ENCODE peak calls at places on chromosomes 2 and 18, in ten cellular contexts. O is mucosa of descending colon; L is HAP-1; U is GM23248; P is fibroblast of lung; N is CD8-positive, alpha-beta memory T cell; F is cardiac muscle cell; X is lung; W is PC-9; Q is PC-3. J is an unnamed sample. For H3K9me3, the result is how much of the 10 kb centered on the place peaks cover.

GRCh38 chr2:36376319-36376765 is 20.8 kb downstream of the CRIM1 start:
- DNase-seq in O (peak), L (peak), U (peak), P (peak), N (no peak), F (peak), X (peak), W (peak), Q (peak), J (no peak)

GRCh38 chr2:239177908-239178307 is 222.9 kb downstream of the HDAC4 start:
- DNase-seq in O (no peak), L (no peak), U (no peak), P (no peak), N (no peak), F (no peak), X (no peak), W (no peak), Q (no peak), J (no peak)

GRCh38 chr2:161555826-161556225 is 68.4 kb upstream of the SLC4A10 start:
- DNase-seq in O (no peak), L (no peak), U (no peak), P (no peak), N (no peak), F (no peak), X (no peak), W (no peak), Q (no peak), J (no peak)

GRCh38 chr2:158211516-158211915 is 109.8 kb downstream of the UPP2 start:
- DNase-seq in O (no peak), L (no peak), U (peak), P (peak), N (no peak), F (no peak), X (no peak), W (no peak), Q (peak), J (no peak)

GRCh38 chr2:131419447-131419846 is 55.5 kb upstream of the RAB6D start:
- DNase-seq in O (no peak), L (peak), U (peak), P (no peak), N (no peak), F (peak), X (no peak), W (no peak), Q (no peak), J (no peak)

GRCh38 chr18:58813821-58814220 is 50.9 kb upstream of the ZNF532 start:
- DNase-seq in O (no peak), L (no peak), U (no peak), P (no peak), N (no peak), F (no peak), X (no peak), W (no peak), Q (no peak), J (no peak)

GRCh38 chr18:52963481-52963880 is 623.5 kb downstream of the DCC start:
- DNase-seq in O (no peak), L (no peak), U (no peak), P (no peak), N (no peak), F (no peak), X (no peak), W (no peak), Q (no peak), J (no peak)

GRCh38 chr2:181680937-181681811 is 857 bp upstream of the NEUROD1 start:
- DNase-seq in O (no peak), L (no peak), U (no peak), P (no peak), N (no peak), F (no peak), X (no peak), W (no peak), Q (no peak), J (no peak)

GRCh38 chr18:22685788-22686187 is 247.3 kb upstream of the RBBP8 start:
- DNase-seq in O (no peak), L (no peak), U (no peak), P (no peak), N (no peak), F (no peak), X (no peak), W (no peak), Q (no peak), J (no peak)

GRCh38 chr2:224410946-224411561 is 9.1 kb upstream of the FAM124B start:
- DNase-seq in O (no peak), L (no peak), U (peak), P (no peak), N (no peak), F (peak), X (no peak), W (no peak), Q (peak), J (no peak)

GRCh38 chr2:30422437-30422805 is 24.6 kb upstream of the LCLAT1 start:
- DNase-seq in O (peak), L (peak), U (peak), P (no peak), N (peak), F (peak), X (no peak), W (no peak), Q (peak), J (peak)

GRCh38 chr2:203797363-203798111 is 70.0 kb upstream of the CTLA4 start:
- DNase-seq in O (no peak), L (no peak), U (peak), P (no peak), N (no peak), F (no peak), X (no peak), W (no peak), Q (no peak), J (no peak)

GRCh38 chr18:41938445-41938844 is 16.6 kb upstream of the PIK3C3 start:
- DNase-seq in O (no peak), L (no peak), U (peak), P (peak), N (no peak), F (peak), X (no peak), W (no peak), Q (peak), J (no peak)

GRCh38 chr18:65352183-65352582 is 398.6 kb upstream of the CDH7 start:
- DNase-seq in O (no peak), L (no peak), U (no peak), P (peak), N (no peak), F (no peak), X (no peak), W (no peak), Q (peak), J (no peak)

GRCh38 chr2:133342283-133342895 is 225.9 kb downstream of the NCKAP5 start:
- DNase-seq in O (no peak), L (peak), U (no peak), P (no peak), N (no peak), F (no peak), X (no peak), W (no peak), Q (no peak), J (no peak)

GRCh38 chr2:46876741-46877384 is 38.7 kb downstream of the MCFD2 start:
- DNase-seq in O (peak), L (peak), U (peak), P (peak), N (no peak), F (peak), X (no peak), W (peak), Q (peak), J (peak)

GRCh38 chr2:71531522-71532047 is 78.2 kb downstream of the DYSF start:
- DNase-seq in O (no peak), L (no peak), U (peak), P (no peak), N (no peak), F (peak), X (no peak), W (no peak), Q (peak), J (no peak)

GRCh38 chr2:24024018-24024417 is 14.1 kb downstream of the MFSD2B start:
- DNase-seq in O (no peak), L (no peak), U (peak), P (peak), N (no peak), F (peak), X (no peak), W (no peak), Q (no peak), J (no peak)

GRCh38 chr2:10810175-10811161 is 2.1 kb downstream of the PDIA6 start:
- DNase-seq in O (no peak), L (no peak), U (peak), P (peak), N (no peak), F (peak), X (no peak), W (no peak), Q (peak), J (no peak)

GRCh38 chr18:69580107-69580506 is 179.4 kb downstream of the DOK6 start:
- DNase-seq in O (no peak), L (no peak), U (peak), P (peak), N (no peak), F (peak), X (no peak), W (no peak), Q (no peak), J (no peak)

GRCh38 chr18:24054130-24054529 is 39.6 kb downstream of the TTC39C start:
- DNase-seq in O (no peak), L (no peak), U (peak), P (peak), N (no peak), F (peak), X (no peak), W (no peak), Q (no peak), J (no peak)

GRCh38 chr2:30800159-30800558 is 7.1 kb downstream of the CAPN13 start:
- DNase-seq in O (no peak), L (no peak), U (no peak), P (no peak), N (no peak), F (no peak), X (no peak), W (no peak), Q (no peak), J (no peak)

GRCh38 chr2:219562049-219563020 is 9.0 kb downstream of the OBSL1 start:
- DNase-seq in O (no peak), L (no peak), U (no peak), P (no peak), N (no peak), F (no peak), X (no peak), W (no peak), Q (no peak), J (no peak)

GRCh38 chr2:85589982-85590791 is 5.4 kb upstream of the RNF181 start:
- DNase-seq in O (no peak), L (no peak), U (peak), P (peak), N (no peak), F (peak), X (peak), W (no peak), Q (peak), J (no peak)

GRCh38 chr2:16127958-16128357 is 187.6 kb downstream of the MYCN start:
- DNase-seq in O (no peak), L (no peak), U (no peak), P (no peak), N (no peak), F (no peak), X (no peak), W (no peak), Q (no peak), J (no peak)
- H3K9me3 ChIP-seq in O (under half), L (under half), U (under half), P (under half), N (under half), F (under half), X (under half), W (under half), Q (under half), J (under half)

GRCh38 chr2:229230215-229230614 is 40.9 kb downstream of the PID1 start:
- DNase-seq in O (no peak), L (no peak), U (no peak), P (peak), N (no peak), F (peak), X (no peak), W (no peak), Q (no peak), J (no peak)
- H3K9me3 ChIP-seq in O (under half), L (under half), U (under half), P (under half), N (under half), F (under half), X (under half), W (under half), Q (under half), J (under half)

GRCh38 chr2:13698847-13699246 is 933.7 kb upstream of the LRATD1 start:
- DNase-seq in O (no peak), L (no peak), U (no peak), P (no peak), N (no peak), F (no peak), X (no peak), W (no peak), Q (no peak), J (no peak)
- H3K9me3 ChIP-seq in O (under half), L (under half), U (under half), P (under half), N (under half), F (under half), X (under half), W (under half), Q (under half), J (under half)

GRCh38 chr18:45342166-45342565 is 273.1 kb upstream of the SLC14A2 start:
- DNase-seq in O (no peak), L (no peak), U (no peak), P (no peak), N (no peak), F (no peak), X (no peak), W (no peak), Q (no peak), J (no peak)

GRCh38 chr18:45343365-45343764 is 271.9 kb upstream of the SLC14A2 start:
- DNase-seq in O (no peak), L (no peak), U (no peak), P (no peak), N (no peak), F (no peak), X (no peak), W (no peak), Q (no peak), J (no peak)

GRCh38 chr18:45340884-45341283 is 274.4 kb upstream of the SLC14A2 start:
- DNase-seq in O (no peak), L (no peak), U (no peak), P (no peak), N (no peak), F (no peak), X (no peak), W (no peak), Q (peak), J (no peak)

GRCh38 chr18:45341454-45341853 is 273.8 kb upstream of the SLC14A2 start:
- DNase-seq in O (no peak), L (no peak), U (no peak), P (no peak), N (no peak), F (no peak), X (no peak), W (no peak), Q (no peak), J (no peak)

DNA sequence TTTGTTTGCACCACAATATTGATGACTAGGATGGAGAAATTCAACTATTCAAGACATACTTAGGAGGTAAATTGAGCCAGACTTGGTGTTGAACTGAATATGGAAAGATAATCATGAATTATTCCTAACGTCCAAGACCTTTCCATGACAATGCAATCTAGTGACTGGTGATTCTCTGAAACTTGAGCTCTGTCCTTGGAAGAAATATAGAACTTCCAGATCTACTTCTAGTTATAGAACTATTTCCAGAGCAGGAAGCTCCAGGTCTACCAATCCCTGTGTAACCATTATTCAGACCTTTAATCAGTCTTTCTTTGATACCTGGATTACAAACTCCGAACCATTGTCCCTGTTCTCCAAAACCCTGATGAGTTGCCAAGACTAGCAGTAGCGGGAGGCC is 272.6 kb upstream of the SLC14A2 start:
- DNase-seq in O (no peak), L (no peak), U (no peak), P (no peak), N (no peak), F (no peak), X (no peak), W (no peak), Q (no peak), J (no peak)
- H3K9me3 ChIP-seq in O (under half), L (under half), U (under half), P (under half), N (under half), F (under half), X (under half), W (under half), Q (under half), J (under half)

GRCh38 chr18:78643981-78644380 is 335.6 kb upstream of the SALL3 start:
- DNase-seq in O (no peak), L (no peak), U (no peak), P (no peak), N (no peak), F (no peak), X (no peak), W (no peak), Q (no peak), J (no peak)
- H3K9me3 ChIP-seq in O (under half), L (under half), U (under half), P (under half), N (under half), F (under half), X (under half), W (under half), Q (under half), J (under half)

GRCh38 chr18:14935210-14935609 is 187.2 kb downstream of the ANKRD30B start:
- DNase-seq in O (no peak), L (no peak), U (no peak), P (no peak), N (no peak), F (no peak), X (peak), W (peak), Q (peak), J (no peak)
- H3K9me3 ChIP-seq in O (under half), L (under half), U (under half), P (under half), N (under half), F (under half), X (under half), W (under half), Q (under half), J (under half)

DNA sequence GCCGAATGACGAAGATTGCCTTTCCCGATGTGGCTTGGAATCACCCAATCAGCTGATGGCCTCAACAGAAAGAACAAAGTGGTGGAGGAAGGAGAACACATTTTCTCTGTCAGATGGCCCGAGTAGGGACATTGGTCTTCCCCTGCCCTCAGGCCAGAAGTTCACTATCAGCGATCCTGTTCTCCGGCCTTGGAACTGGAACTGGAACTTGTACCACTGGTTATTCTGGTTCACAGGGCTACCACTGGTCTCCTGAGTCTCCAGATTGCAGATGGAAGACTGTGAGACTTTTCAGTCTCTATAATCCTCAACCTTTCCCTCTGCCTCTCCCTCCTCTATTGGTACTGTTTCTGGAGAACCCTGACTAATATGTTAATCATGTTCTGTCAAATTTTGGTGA is 180.4 kb downstream of the ANKRD30B start:
- DNase-seq in O (no peak), L (no peak), U (no peak), P (no peak), N (no peak), F (no peak), X (no peak), W (peak), Q (peak), J (no peak)
- H3K9me3 ChIP-seq in O (under half), L (under half), U (under half), P (under half), N (under half), F (under half), X (under half), W (under half), Q (under half), J (under half)

GRCh38 chr2:63667132-63667531 is 78.4 kb downstream of the MDH1 start:
- DNase-seq in O (no peak), L (no peak), U (peak), P (no peak), N (no peak), F (no peak), X (no peak), W (no peak), Q (peak), J (no peak)
- H3K9me3 ChIP-seq in O (under half), L (under half), U (under half), P (under half), N (under half), F (under half), X (under half), W (under half), Q (under half), J (under half)